ENCODE peak calls at places on chromosomes 11 and 22, in ten cellular contexts. Z, Y, D, V, H, M, G, U, Q and J are unnamed samples.

GRCh38 chr11:67372993-67373915 is at the start of gene CLCF1:
- DNase-seq in Z (peak), Y (no peak), D (peak), V (peak), H (peak), M (peak), G (peak), U (peak), Q (peak), J (no peak)

GRCh38 chr11:62238151-62238550 is 3.9 kb upstream of the SCGB1D2 start:
- DNase-seq in Z (no peak), Y (no peak), D (no peak), V (no peak), H (no peak), M (no peak), G (no peak), U (no peak), Q (no peak), J (no peak)

GRCh38 chr11:44760917-44761545 is 34.3 kb downstream of the TSPAN18 start:
- DNase-seq in Z (no peak), Y (no peak), D (peak), V (no peak), H (no peak), M (peak), G (peak), U (peak), Q (no peak), J (no peak)

GRCh38 chr22:43530864-43531201 is 119.0 kb downstream of the MPPED1 start:
- DNase-seq in Z (no peak), Y (no peak), D (no peak), V (no peak), H (no peak), M (no peak), G (no peak), U (no peak), Q (no peak), J (no peak)

GRCh38 chr11:8720376-8720775 is 37.8 kb downstream of the RPL27A start:
- DNase-seq in Z (no peak), Y (no peak), D (no peak), V (no peak), H (no peak), M (no peak), G (no peak), U (peak), Q (no peak), J (no peak)

GRCh38 chr22:27045103-27045940 is 387.9 kb downstream of the MIAT start:
- DNase-seq in Z (no peak), Y (peak), D (peak), V (no peak), H (no peak), M (no peak), G (peak), U (peak), Q (no peak), J (peak)

GRCh38 chr11:8356731-8357504 is 93.2 kb upstream of the LMO1 start:
- DNase-seq in Z (no peak), Y (no peak), D (no peak), V (no peak), H (no peak), M (peak), G (peak), U (peak), Q (no peak), J (no peak)

GRCh38 chr11:46918087-46918751 is at the start of gene LRP4:
- DNase-seq in Z (peak), Y (no peak), D (no peak), V (peak), H (no peak), M (peak), G (peak), U (peak), Q (peak), J (no peak)

GRCh38 chr22:22920910-22921550 is 33.4 kb downstream of the IGLL5 start:
- DNase-seq in Z (no peak), Y (no peak), D (no peak), V (no peak), H (no peak), M (no peak), G (no peak), U (no peak), Q (no peak), J (no peak)

GRCh38 chr11:66629356-66629755 is 9.1 kb upstream of the RBM4 start:
- DNase-seq in Z (no peak), Y (no peak), D (no peak), V (no peak), H (no peak), M (no peak), G (no peak), U (no peak), Q (no peak), J (no peak)

GRCh38 chr11:103798029-103798428 is 238.4 kb upstream of the DDI1 start:
- DNase-seq in Z (no peak), Y (no peak), D (peak), V (no peak), H (peak), M (no peak), G (peak), U (no peak), Q (no peak), J (no peak)

GRCh38 chr11:30527566-30527965 is 58.6 kb downstream of the MPPED2 start:
- DNase-seq in Z (no peak), Y (no peak), D (no peak), V (no peak), H (no peak), M (no peak), G (no peak), U (no peak), Q (no peak), J (no peak)

GRCh38 chr11:74462009-74462408 is 5.3 kb downstream of the KCNE3 start:
- DNase-seq in Z (no peak), Y (no peak), D (peak), V (no peak), H (peak), M (peak), G (peak), U (no peak), Q (no peak), J (no peak)

GRCh38 chr11:93476796-93477195 is 66.4 kb downstream of the SMCO4 start:
- DNase-seq in Z (no peak), Y (no peak), D (peak), V (no peak), H (no peak), M (peak), G (peak), U (peak), Q (no peak), J (no peak)

GRCh38 chr11:27700351-27701261 is at the start of gene BDNF:
- DNase-seq in Z (peak), Y (no peak), D (peak), V (no peak), H (no peak), M (peak), G (peak), U (peak), Q (no peak), J (peak)

GRCh38 chr11:96052921-96053631 is 129.2 kb upstream of the MTMR2 start:
- DNase-seq in Z (peak), Y (peak), D (peak), V (no peak), H (no peak), M (peak), G (peak), U (peak), Q (no peak), J (no peak)

GRCh38 chr11:134207538-134208239 is 16.1 kb downstream of the NCAPD3 start:
- DNase-seq in Z (no peak), Y (no peak), D (peak), V (peak), H (no peak), M (peak), G (peak), U (peak), Q (peak), J (no peak)

GRCh38 chr11:45580399-45580798 is 85.0 kb downstream of the CHST1 start:
- DNase-seq in Z (no peak), Y (no peak), D (peak), V (no peak), H (no peak), M (peak), G (peak), U (peak), Q (no peak), J (no peak)

GRCh38 chr22:25564320-25564978 is at the start of gene GRK3:
- DNase-seq in Z (peak), Y (peak), D (peak), V (peak), H (peak), M (peak), G (peak), U (peak), Q (peak), J (peak)

GRCh38 chr11:93741882-93742226 is 382 bp downstream of the C11orf54 start:
- DNase-seq in Z (no peak), Y (no peak), D (peak), V (no peak), H (peak), M (peak), G (peak), U (no peak), Q (no peak), J (peak)

GRCh38 chr11:58573451-58574104 is 2.1 kb downstream of the LPXN start:
- DNase-seq in Z (no peak), Y (peak), D (peak), V (peak), H (peak), M (peak), G (peak), U (peak), Q (peak), J (no peak)

GRCh38 chr11:65476632-65477270 is 22.1 kb upstream of the MALAT1 start:
- DNase-seq in Z (no peak), Y (no peak), D (no peak), V (no peak), H (peak), M (peak), G (peak), U (no peak), Q (no peak), J (no peak)

GRCh38 chr11:32830413-32830738 is 649 bp downstream of the PRRG4 start:
- DNase-seq in Z (no peak), Y (no peak), D (no peak), V (no peak), H (peak), M (peak), G (no peak), U (no peak), Q (no peak), J (peak)

GRCh38 chr22:46069518-46070214 is 80.7 kb upstream of the PPARA start:
- DNase-seq in Z (peak), Y (peak), D (peak), V (no peak), H (peak), M (no peak), G (peak), U (peak), Q (peak), J (peak)

GRCh38 chr11:118671254-118671653 is 8.2 kb downstream of the TREH start:
- DNase-seq in Z (no peak), Y (no peak), D (no peak), V (no peak), H (no peak), M (no peak), G (no peak), U (no peak), Q (no peak), J (no peak)

GRCh38 chr11:44915621-44916020 is 35.1 kb downstream of the TP53I11 start:
- DNase-seq in Z (no peak), Y (no peak), D (no peak), V (no peak), H (no peak), M (no peak), G (no peak), U (no peak), Q (no peak), J (no peak)

GRCh38 chr11:1253103-1253485 is 30.2 kb downstream of the MUC5B start:
- DNase-seq in Z (no peak), Y (no peak), D (no peak), V (no peak), H (no peak), M (no peak), G (no peak), U (no peak), Q (no peak), J (no peak)

GRCh38 chr11:26987205-26987604 is 6.7 kb upstream of the FIBIN start:
- DNase-seq in Z (no peak), Y (no peak), D (peak), V (no peak), H (no peak), M (no peak), G (no peak), U (no peak), Q (no peak), J (no peak)

GRCh38 chr22:38927033-38927789 is 30.2 kb upstream of the APOBEC3A start:
- DNase-seq in Z (peak), Y (no peak), D (peak), V (peak), H (no peak), M (peak), G (peak), U (peak), Q (peak), J (no peak)